ENCODE peak calls at places on chromosomes 4 and X, in six cellular contexts. One of them, this sample, is unnamed.

GRCh38 chr4:15562114-15562513 is 92.4 kb downstream of the CC2D2A start:
- DNase-seq in colonic mucosa: no peak
- DNase-seq in lung: no peak
- DNase-seq in hepatocyte: no peak
- DNase-seq in heart right ventricle: no peak
- DNase-seq in psoas muscle: no peak
- DNase-seq in this sample: no peak

GRCh38 chr4:105709081-105709450 is 482 bp downstream of the GSTCD start:
- DNase-seq in psoas muscle: no peak
- DNase-seq in heart right ventricle: no peak
- DNase-seq in lung: no peak
- DNase-seq in hepatocyte: peak; percentile 43
- DNase-seq in colonic mucosa: peak; percentile 42
- DNase-seq in this sample: no peak

GRCh38 chr4:181168406-181168805 is 1074.8 kb upstream of the TENM3 start:
- DNase-seq in psoas muscle: no peak
- DNase-seq in hepatocyte: no peak
- DNase-seq in heart right ventricle: no peak
- DNase-seq in lung: no peak
- DNase-seq in colonic mucosa: no peak
- DNase-seq in this sample: no peak

GRCh38 chr4:112111306-112111705 is 33.9 kb upstream of the FAM241A start:
- DNase-seq in heart right ventricle: no peak
- DNase-seq in psoas muscle: no peak
- DNase-seq in hepatocyte: no peak
- DNase-seq in lung: no peak
- DNase-seq in colonic mucosa: no peak
- DNase-seq in this sample: no peak

GRCh38 chrX:9352683-9353430 is 112.0 kb upstream of the TBL1X start:
- DNase-seq in lung: peak; percentile 51
- DNase-seq in psoas muscle: no peak
- DNase-seq in hepatocyte: no peak
- DNase-seq in heart right ventricle: no peak
- DNase-seq in colonic mucosa: peak; percentile 34
- DNase-seq in this sample: peak; percentile 33

GRCh38 chr4:71209161-71209560 is 129.7 kb upstream of the SLC4A4 start:
- DNase-seq in heart right ventricle: no peak
- DNase-seq in hepatocyte: no peak
- DNase-seq in colonic mucosa: no peak
- DNase-seq in psoas muscle: no peak
- DNase-seq in lung: no peak
- DNase-seq in this sample: no peak

GRCh38 chrX:119015407-119016242 is 41.2 kb downstream of the LONRF3 start:
- DNase-seq in heart right ventricle: peak; percentile 49
- DNase-seq in lung: peak; percentile 41
- DNase-seq in hepatocyte: peak; percentile 21
- DNase-seq in psoas muscle: peak; percentile 72
- DNase-seq in colonic mucosa: no peak
- DNase-seq in this sample: no peak

GRCh38 chr4:10635096-10635495 is 49.5 kb downstream of the CLNK start:
- DNase-seq in lung: no peak
- DNase-seq in heart right ventricle: no peak
- DNase-seq in hepatocyte: no peak
- DNase-seq in psoas muscle: no peak
- DNase-seq in colonic mucosa: no peak
- DNase-seq in this sample: no peak

GRCh38 chr4:133129237-133129636 is 19.9 kb upstream of the PCDH10 start:
- DNase-seq in psoas muscle: no peak
- DNase-seq in lung: no peak
- DNase-seq in colonic mucosa: no peak
- DNase-seq in heart right ventricle: no peak
- DNase-seq in hepatocyte: no peak
- DNase-seq in this sample: no peak

GRCh38 chr4:30754021-30754420 is 33.9 kb downstream of the PCDH7 start:
- DNase-seq in lung: no peak
- DNase-seq in colonic mucosa: no peak
- DNase-seq in hepatocyte: peak; percentile 14
- DNase-seq in heart right ventricle: no peak
- DNase-seq in psoas muscle: no peak
- DNase-seq in this sample: no peak

GRCh38 chr4:14434483-14434882 is 567.8 kb upstream of the CPEB2 start:
- DNase-seq in psoas muscle: no peak
- DNase-seq in lung: no peak
- DNase-seq in colonic mucosa: no peak
- DNase-seq in heart right ventricle: no peak
- DNase-seq in hepatocyte: no peak
- DNase-seq in this sample: no peak

GRCh38 chr4:37822220-37822619 is 4.3 kb upstream of the PGM2 start:
- DNase-seq in heart right ventricle: no peak
- DNase-seq in hepatocyte: no peak
- DNase-seq in psoas muscle: no peak
- DNase-seq in lung: no peak
- DNase-seq in colonic mucosa: no peak
- DNase-seq in this sample: no peak

GRCh38 chr4:2135083-2135482 is 76.0 kb downstream of the NAT8L start:
- DNase-seq in psoas muscle: no peak
- DNase-seq in colonic mucosa: no peak
- DNase-seq in hepatocyte: peak; percentile 33
- DNase-seq in lung: no peak
- DNase-seq in heart right ventricle: no peak
- DNase-seq in this sample: no peak

GRCh38 chr4:25563071-25563564 is 92.5 kb upstream of the SLC34A2 start:
- DNase-seq in heart right ventricle: no peak
- DNase-seq in lung: peak; percentile 74
- DNase-seq in psoas muscle: no peak
- DNase-seq in hepatocyte: no peak
- DNase-seq in colonic mucosa: no peak
- DNase-seq in this sample: no peak

GRCh38 chrX:16772460-16772859 is 13.8 kb upstream of the TXLNG start:
- DNase-seq in colonic mucosa: no peak
- DNase-seq in heart right ventricle: no peak
- DNase-seq in lung: no peak
- DNase-seq in psoas muscle: no peak
- DNase-seq in hepatocyte: no peak
- DNase-seq in this sample: no peak

GRCh38 chr4:8726344-8726851 is 133.8 kb downstream of the CPZ start:
- DNase-seq in hepatocyte: no peak
- DNase-seq in heart right ventricle: no peak
- DNase-seq in psoas muscle: no peak
- DNase-seq in lung: no peak
- DNase-seq in colonic mucosa: no peak
- DNase-seq in this sample: no peak

GRCh38 chrX:136209016-136209738 is 42.0 kb downstream of the MAP7D3 start:
- DNase-seq in psoas muscle: peak; percentile 57
- DNase-seq in hepatocyte: peak; percentile 34
- DNase-seq in colonic mucosa: peak; percentile 42
- DNase-seq in lung: no peak
- DNase-seq in heart right ventricle: peak; percentile 52
- DNase-seq in this sample: no peak

GRCh38 chrX:21666679-21667078 is 8.5 kb upstream of the KLHL34 start:
- DNase-seq in hepatocyte: no peak
- DNase-seq in psoas muscle: no peak
- DNase-seq in colonic mucosa: no peak
- DNase-seq in lung: no peak
- DNase-seq in heart right ventricle: no peak
- DNase-seq in this sample: no peak

GRCh38 chrX:3351287-3351686 is 4.8 kb upstream of the MXRA5 start:
- DNase-seq in heart right ventricle: no peak
- DNase-seq in lung: no peak
- DNase-seq in colonic mucosa: no peak
- DNase-seq in psoas muscle: no peak
- DNase-seq in hepatocyte: no peak
- DNase-seq in this sample: no peak

DNA sequence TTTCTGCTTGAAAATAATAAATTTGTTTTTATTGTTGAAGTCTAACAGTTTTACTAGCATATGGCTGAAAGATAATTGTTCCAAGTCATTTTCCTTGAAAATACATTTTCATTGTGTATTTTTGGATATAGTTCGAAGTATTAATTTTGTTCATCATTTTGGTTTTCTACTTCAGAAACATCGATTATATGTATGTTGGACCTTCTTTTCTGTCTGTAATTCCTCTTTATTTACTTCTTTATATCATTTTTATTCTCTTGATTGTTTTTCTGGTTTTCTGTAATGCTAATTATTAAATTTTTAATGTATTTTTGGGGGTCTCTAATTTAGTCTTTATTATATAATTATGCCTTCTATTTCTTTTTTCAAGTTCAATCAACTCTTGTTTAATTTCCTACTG is 407.1 kb upstream of the FRG1 start:
- DNase-seq in hepatocyte: no peak
- DNase-seq in heart right ventricle: no peak
- DNase-seq in psoas muscle: no peak
- DNase-seq in colonic mucosa: no peak
- DNase-seq in lung: no peak
- DNase-seq in this sample: no peak
- H3K9me3 ChIP-seq in hepatocyte: no peaks in the 10 kb centered on the region
- H3K9me3 ChIP-seq in heart right ventricle: peaks cover 36% of the 10 kb centered on the region
- H3K9me3 ChIP-seq in psoas muscle: peaks cover 20% of the 10 kb centered on the region
- H3K9me3 ChIP-seq in colonic mucosa: no peaks in the 10 kb centered on the region
- H3K9me3 ChIP-seq in lung: peaks cover 7% of the 10 kb centered on the region
- H3K9me3 ChIP-seq in this sample: no peaks in the 10 kb centered on the region

GRCh38 chr4:173192375-173193162 is 24.0 kb downstream of the GALNT7 start:
- DNase-seq in hepatocyte: no peak
- DNase-seq in lung: no peak
- DNase-seq in colonic mucosa: no peak
- DNase-seq in psoas muscle: no peak
- DNase-seq in heart right ventricle: no peak
- DNase-seq in this sample: no peak
- TF ChIP-seq CTCF in hepatocyte: no peak
- TF ChIP-seq CTCF in lung: no peak
- TF ChIP-seq CTCF in colonic mucosa: no peak
- TF ChIP-seq CTCF in psoas muscle: peak; percentile 18
- TF ChIP-seq CTCF in heart right ventricle: no peak
- TF ChIP-seq CTCF in this sample: no peak

DNA sequence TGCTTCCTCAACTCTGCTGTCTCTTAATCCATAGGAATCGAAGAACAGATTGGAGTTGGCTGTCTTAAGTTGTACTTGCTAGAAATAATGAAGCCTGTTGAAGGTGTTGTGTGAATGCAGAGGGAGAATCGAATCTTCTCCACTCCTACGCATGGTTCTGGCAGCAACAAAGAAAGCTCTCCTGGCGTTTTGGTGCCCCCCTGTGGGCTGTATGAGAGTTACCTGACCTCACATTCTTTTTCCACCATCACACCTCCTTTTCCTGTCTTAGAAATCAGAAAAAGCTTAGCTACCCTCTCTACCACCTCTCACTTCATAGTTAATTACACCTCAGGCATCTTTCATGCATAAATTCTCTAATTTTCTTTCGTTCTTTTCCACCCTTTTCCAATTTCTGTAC is 16.3 kb downstream of the KLF8 start:
- DNase-seq in colonic mucosa: peak; percentile 49
- DNase-seq in lung: peak; percentile 43
- DNase-seq in heart right ventricle: peak; percentile 26
- DNase-seq in psoas muscle: peak; percentile 34
- DNase-seq in hepatocyte: peak; percentile 65
- DNase-seq in this sample: peak; percentile 63
- H3K4me3 ChIP-seq in colonic mucosa: no peak overlapping the region
- H3K4me3 ChIP-seq in lung: no peak overlapping the region
- H3K4me3 ChIP-seq in heart right ventricle: no peak overlapping the region
- H3K4me3 ChIP-seq in psoas muscle: no peak overlapping the region
- H3K4me3 ChIP-seq in hepatocyte: no peak overlapping the region
- H3K4me3 ChIP-seq in this sample: no peak overlapping the region

DNA sequence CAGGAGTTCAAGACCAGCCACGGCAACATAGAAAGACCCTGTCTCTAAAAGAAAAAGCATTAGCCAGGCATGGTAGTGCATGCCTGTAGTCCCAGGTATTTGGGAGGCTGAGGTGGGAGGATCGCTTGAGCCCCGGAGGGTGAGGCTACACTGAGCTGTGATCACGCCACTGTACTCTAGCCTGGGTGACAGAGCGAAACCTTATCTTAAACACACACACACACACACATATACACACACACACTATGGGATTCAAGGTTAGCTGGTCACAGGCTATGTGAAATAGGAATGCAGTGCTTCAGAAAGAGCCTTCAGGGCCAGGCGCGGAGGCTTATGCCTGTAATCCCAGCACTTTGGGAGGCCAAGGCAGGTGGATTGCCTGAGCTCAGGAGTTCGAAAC is 23.5 kb downstream of the NLGN3 start:
- DNase-seq in hepatocyte: no peak
- DNase-seq in lung: no peak
- DNase-seq in psoas muscle: no peak
- DNase-seq in colonic mucosa: no peak
- DNase-seq in heart right ventricle: no peak
- DNase-seq in this sample: no peak
- H3K9me3 ChIP-seq in hepatocyte: no peaks in the 10 kb centered on the region
- H3K9me3 ChIP-seq in lung: no peaks in the 10 kb centered on the region
- H3K9me3 ChIP-seq in psoas muscle: no peaks in the 10 kb centered on the region
- H3K9me3 ChIP-seq in colonic mucosa: no peaks in the 10 kb centered on the region
- H3K9me3 ChIP-seq in heart right ventricle: no peaks in the 10 kb centered on the region
- H3K9me3 ChIP-seq in this sample: no peaks in the 10 kb centered on the region

GRCh38 chr4:166700592-166700991 is 533.7 kb downstream of the SPOCK3 start:
- DNase-seq in lung: no peak
- DNase-seq in psoas muscle: no peak
- DNase-seq in colonic mucosa: no peak
- DNase-seq in hepatocyte: no peak
- DNase-seq in heart right ventricle: no peak
- DNase-seq in this sample: no peak
- TF ChIP-seq CTCF in lung: no peak
- TF ChIP-seq CTCF in psoas muscle: no peak
- TF ChIP-seq CTCF in colonic mucosa: no peak
- TF ChIP-seq CTCF in hepatocyte: no peak
- TF ChIP-seq CTCF in heart right ventricle: no peak
- TF ChIP-seq CTCF in this sample: no peak

This sample was measured in pancreas.